ENCODE peak calls at places on chromosomes 4 and X, in five cellular contexts. One of them, this sample, is unnamed.

GRCh38 chr4:173522160-173522873 is 7.7 kb downstream of the HAND2 start:
- DNase-seq in breast epithelium: peak
- DNase-seq in AG04450: peak
- DNase-seq in PC-3: no peak
- DNase-seq in GM23338: peak
- DNase-seq in this sample: no peak

GRCh38 chrX:49157194-49157593 is 5.4 kb upstream of the MAGIX start:
- DNase-seq in GM23338: peak
- DNase-seq in breast epithelium: no peak
- DNase-seq in PC-3: no peak
- DNase-seq in AG04450: no peak
- DNase-seq in this sample: no peak

GRCh38 chrX:40908857-40909475 is 173.6 kb upstream of the MED14 start:
- DNase-seq in PC-3: peak
- DNase-seq in AG04450: peak
- DNase-seq in GM23338: no peak
- DNase-seq in breast epithelium: no peak
- DNase-seq in this sample: no peak

GRCh38 chr4:94995684-94996394 is 238.1 kb downstream of the BMPR1B start:
- DNase-seq in PC-3: no peak
- DNase-seq in AG04450: no peak
- DNase-seq in GM23338: peak
- DNase-seq in breast epithelium: no peak
- DNase-seq in this sample: no peak

GRCh38 chr4:86959588-86960500 is 25.0 kb downstream of the AFF1 start:
- DNase-seq in PC-3: no peak
- DNase-seq in AG04450: no peak
- DNase-seq in breast epithelium: no peak
- DNase-seq in GM23338: peak
- DNase-seq in this sample: no peak

GRCh38 chr4:8303485-8304281 is 34.1 kb downstream of the HTRA3 start:
- DNase-seq in breast epithelium: no peak
- DNase-seq in AG04450: peak
- DNase-seq in PC-3: peak
- DNase-seq in GM23338: no peak
- DNase-seq in this sample: no peak

GRCh38 chr4:42445038-42445437 is 47.8 kb downstream of the SHISA3 start:
- DNase-seq in breast epithelium: no peak
- DNase-seq in PC-3: no peak
- DNase-seq in AG04450: no peak
- DNase-seq in GM23338: no peak
- DNase-seq in this sample: no peak

GRCh38 chrX:7024850-7025249 is 122.7 kb upstream of the STS start:
- DNase-seq in GM23338: no peak
- DNase-seq in PC-3: no peak
- DNase-seq in AG04450: no peak
- DNase-seq in breast epithelium: no peak
- DNase-seq in this sample: no peak

GRCh38 chr4:47744253-47744652 is 93.6 kb downstream of the CORIN start:
- DNase-seq in GM23338: no peak
- DNase-seq in breast epithelium: no peak
- DNase-seq in AG04450: no peak
- DNase-seq in PC-3: peak
- DNase-seq in this sample: no peak

GRCh38 chr4:32215277-32215676 is 1495.1 kb downstream of the PCDH7 start:
- DNase-seq in GM23338: no peak
- DNase-seq in PC-3: no peak
- DNase-seq in breast epithelium: no peak
- DNase-seq in AG04450: no peak
- DNase-seq in this sample: no peak

GRCh38 chr4:41561241-41561640 is 23.3 kb downstream of the LIMCH1 start:
- DNase-seq in breast epithelium: no peak
- DNase-seq in PC-3: no peak
- DNase-seq in GM23338: no peak
- DNase-seq in AG04450: no peak
- DNase-seq in this sample: no peak

GRCh38 chr4:36349904-36350554 is 68.6 kb downstream of the DTHD1 start:
- DNase-seq in PC-3: peak
- DNase-seq in breast epithelium: no peak
- DNase-seq in GM23338: no peak
- DNase-seq in AG04450: no peak
- DNase-seq in this sample: no peak

GRCh38 chr4:180990931-180991330 is 1252.3 kb upstream of the TENM3 start:
- DNase-seq in GM23338: no peak
- DNase-seq in AG04450: no peak
- DNase-seq in PC-3: no peak
- DNase-seq in breast epithelium: no peak
- DNase-seq in this sample: no peak

GRCh38 chr4:160956875-160957274 is 1206.9 kb downstream of the FSTL5 start:
- DNase-seq in AG04450: no peak
- DNase-seq in PC-3: no peak
- DNase-seq in GM23338: no peak
- DNase-seq in breast epithelium: no peak
- DNase-seq in this sample: no peak

GRCh38 chrX:133685806-133686205 is 270.5 kb upstream of the GPC4 start:
- DNase-seq in AG04450: no peak
- DNase-seq in breast epithelium: no peak
- DNase-seq in PC-3: no peak
- DNase-seq in GM23338: peak
- DNase-seq in this sample: no peak

GRCh38 chr4:187192266-187192665 is 468.6 kb upstream of the FAT1 start:
- DNase-seq in AG04450: no peak
- DNase-seq in PC-3: no peak
- DNase-seq in breast epithelium: no peak
- DNase-seq in GM23338: no peak
- DNase-seq in this sample: no peak

GRCh38 chr4:173735055-173735454 is 205.0 kb upstream of the HAND2 start:
- DNase-seq in breast epithelium: no peak
- DNase-seq in PC-3: no peak
- DNase-seq in GM23338: no peak
- DNase-seq in AG04450: no peak
- DNase-seq in this sample: no peak

GRCh38 chr4:3489451-3489962 is 26.4 kb downstream of the DOK7 start:
- DNase-seq in PC-3: no peak
- DNase-seq in GM23338: peak
- DNase-seq in breast epithelium: no peak
- DNase-seq in AG04450: no peak
- DNase-seq in this sample: no peak

GRCh38 chr4:78592104-78592783 is 40.7 kb downstream of the ANXA3 start:
- DNase-seq in PC-3: peak
- DNase-seq in AG04450: no peak
- DNase-seq in breast epithelium: no peak
- DNase-seq in GM23338: peak
- DNase-seq in this sample: no peak

GRCh38 chr4:3031357-3032064 is 42.8 kb downstream of the HTT-AS start:
- DNase-seq in breast epithelium: no peak
- DNase-seq in GM23338: no peak
- DNase-seq in AG04450: no peak
- DNase-seq in PC-3: peak
- DNase-seq in this sample: no peak

GRCh38 chrX:119072771-119073170 is at the start of gene CT47C1:
- DNase-seq in GM23338: no peak
- DNase-seq in PC-3: no peak
- DNase-seq in breast epithelium: no peak
- DNase-seq in AG04450: no peak
- DNase-seq in this sample: no peak

GRCh38 chrX:39941332-39941920 is 156.3 kb downstream of the BCOR start:
- DNase-seq in PC-3: no peak
- DNase-seq in GM23338: no peak
- DNase-seq in breast epithelium: no peak
- DNase-seq in AG04450: no peak
- DNase-seq in this sample: no peak

GRCh38 chr4:76801621-76802545 is 96.1 kb downstream of the SOWAHB start:
- DNase-seq in breast epithelium: no peak
- DNase-seq in AG04450: no peak
- DNase-seq in PC-3: no peak
- DNase-seq in GM23338: peak
- DNase-seq in this sample: no peak

DNA sequence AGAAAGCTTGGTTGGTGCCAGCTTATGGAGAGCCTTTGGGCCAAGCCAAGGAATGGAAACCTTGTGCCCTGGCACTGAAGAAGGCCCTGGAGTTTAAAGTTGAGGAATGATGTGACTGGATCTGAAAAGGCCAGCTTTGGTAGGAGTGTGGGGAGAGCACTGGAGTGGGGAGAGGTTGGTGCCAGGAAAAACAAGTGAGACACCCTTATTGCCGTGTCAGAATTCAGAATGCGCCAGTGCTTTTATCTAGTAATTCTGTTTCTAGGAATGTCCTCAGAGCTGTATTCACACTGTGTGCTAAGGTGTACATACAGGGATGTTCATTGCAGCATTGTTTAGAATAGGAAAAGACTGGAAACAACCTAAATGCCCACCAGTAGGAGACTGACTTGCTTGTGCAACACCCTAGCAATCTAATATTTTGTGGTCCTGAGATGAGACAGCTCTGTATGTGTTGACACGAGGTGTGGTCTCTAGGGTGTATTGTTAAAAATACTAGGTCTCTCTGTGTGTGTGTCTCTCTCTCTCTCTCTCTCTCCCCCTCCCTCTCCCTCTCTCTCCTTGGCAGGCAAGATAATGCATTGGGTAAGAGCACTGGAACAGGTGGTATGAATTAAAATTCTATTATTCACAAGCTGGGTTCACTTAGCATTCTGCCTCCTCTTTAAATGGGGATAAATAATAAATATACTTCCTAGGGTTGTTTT is 107.8 kb downstream of the GATB start:
- DNase-seq in AG04450: no peak
- DNase-seq in GM23338: no peak
- DNase-seq in breast epithelium: no peak
- DNase-seq in PC-3: no peak
- DNase-seq in this sample: no peak
- TF ChIP-seq CTCF in AG04450: no peak
- TF ChIP-seq CTCF in GM23338: no peak
- TF ChIP-seq CTCF in breast epithelium: no peak
- TF ChIP-seq CTCF in PC-3: no peak
- TF ChIP-seq CTCF in this sample: no peak

GRCh38 chrX:13791559-13791958 is 25.3 kb downstream of the GPM6B start:
- DNase-seq in AG04450: no peak
- DNase-seq in PC-3: no peak
- DNase-seq in breast epithelium: peak
- DNase-seq in GM23338: no peak
- DNase-seq in this sample: no peak

GRCh38 chrX:13793897-13794296 is 23.0 kb downstream of the GPM6B start:
- DNase-seq in PC-3: no peak
- DNase-seq in GM23338: no peak
- DNase-seq in breast epithelium: no peak
- DNase-seq in AG04450: no peak
- DNase-seq in this sample: no peak

GRCh38 chrX:13791145-13791544 is 25.7 kb downstream of the GPM6B start:
- DNase-seq in breast epithelium: no peak
- DNase-seq in AG04450: no peak
- DNase-seq in GM23338: no peak
- DNase-seq in PC-3: no peak
- DNase-seq in this sample: no peak

GRCh38 chrX:13794417-13794816 is 22.5 kb downstream of the GPM6B start:
- DNase-seq in breast epithelium: no peak
- DNase-seq in GM23338: no peak
- DNase-seq in PC-3: no peak
- DNase-seq in AG04450: no peak
- DNase-seq in this sample: no peak

DNA sequence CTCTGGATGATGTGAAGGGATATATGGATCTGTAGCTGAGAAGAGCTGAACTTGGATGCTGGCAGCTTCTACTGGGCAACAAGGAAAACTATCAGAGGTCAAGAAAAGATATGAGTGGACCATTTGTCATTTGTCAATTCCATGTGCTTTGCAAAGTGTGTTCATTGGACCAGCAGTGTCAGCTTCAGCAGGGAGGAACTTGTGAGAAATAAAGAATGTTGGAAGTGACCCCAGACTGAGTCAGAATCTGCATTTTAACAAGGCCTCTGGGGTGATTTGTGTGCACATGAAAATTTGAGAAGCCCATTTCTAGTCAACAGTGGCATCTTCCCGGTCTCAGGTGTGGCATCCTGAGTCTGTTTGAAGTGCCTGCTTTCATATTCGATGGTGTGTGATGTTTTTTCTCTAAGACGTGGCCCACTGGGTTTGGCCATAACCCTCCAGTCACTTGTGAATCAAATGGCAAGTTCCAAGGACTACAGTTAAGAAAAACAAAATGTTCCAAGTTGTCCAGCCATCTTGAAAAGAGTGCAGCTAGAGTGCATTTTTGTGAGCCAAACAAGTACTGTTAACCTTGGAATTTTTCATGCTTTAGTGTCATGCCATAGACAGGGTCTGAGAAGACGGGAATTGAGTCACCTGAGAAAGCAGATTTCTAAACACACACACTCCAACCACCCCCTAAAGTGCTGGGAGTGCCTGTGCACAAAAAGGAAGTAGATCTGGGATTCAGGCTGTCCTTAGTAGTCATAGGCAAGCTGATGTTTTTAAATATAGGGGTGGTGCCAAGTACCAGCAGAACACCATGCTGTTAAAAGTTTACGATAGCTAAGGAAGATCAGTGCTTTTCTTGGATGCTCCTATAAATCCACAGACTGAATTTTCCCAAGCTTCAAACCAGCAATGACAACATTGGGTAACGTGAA is 26.4 kb downstream of the GPM6B start:
- DNase-seq in breast epithelium: peak
- DNase-seq in AG04450: no peak
- DNase-seq in PC-3: peak
- DNase-seq in GM23338: no peak
- DNase-seq in this sample: no peak
- H3K27ac ChIP-seq in breast epithelium: peak
- H3K27ac ChIP-seq in AG04450: no peak
- H3K27ac ChIP-seq in PC-3: no peak
- H3K27ac ChIP-seq in GM23338: no peak
- H3K27ac ChIP-seq in this sample: peak

DNA sequence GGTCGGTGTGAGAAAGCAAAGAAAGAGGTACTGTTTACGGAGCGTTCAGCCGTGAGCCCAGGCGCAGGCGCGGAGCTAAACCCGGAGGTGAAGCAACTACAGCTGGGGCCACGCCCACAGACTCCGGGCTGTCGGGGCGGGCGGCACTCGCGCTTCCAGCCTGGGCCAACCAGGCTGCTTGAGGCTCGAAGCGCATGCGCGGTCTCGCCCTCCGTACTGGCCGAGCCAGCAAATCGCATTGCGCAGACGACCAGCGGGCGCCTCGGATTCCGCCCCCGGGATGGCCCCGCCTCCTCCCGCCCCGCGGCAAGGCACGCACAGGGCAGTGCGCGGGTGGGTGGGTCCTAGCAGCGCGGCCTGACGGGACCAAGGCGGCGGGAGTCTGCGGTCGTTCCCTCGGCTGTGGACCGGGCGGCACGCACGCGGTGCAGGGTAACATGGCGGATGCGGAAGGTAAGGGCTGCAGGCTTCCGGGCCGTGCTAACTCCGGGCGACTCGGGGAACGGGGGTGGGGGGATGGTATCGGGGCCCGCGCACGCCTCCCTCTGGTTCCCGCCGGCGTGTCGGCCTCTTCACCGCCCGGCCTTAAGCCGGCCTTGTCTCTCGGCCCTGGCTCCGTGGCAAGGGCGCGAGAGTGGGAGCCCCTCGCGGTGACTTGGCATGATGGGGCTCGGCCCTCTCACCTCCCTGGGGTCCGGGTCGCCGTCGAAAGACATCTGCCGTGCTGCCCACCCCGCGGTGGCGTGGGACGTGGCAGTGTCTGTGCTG is at the start of gene DKC1:
- DNase-seq in PC-3: peak
- DNase-seq in breast epithelium: peak
- DNase-seq in AG04450: peak
- DNase-seq in GM23338: peak
- DNase-seq in this sample: peak
- TF ChIP-seq CTCF in PC-3: no peak
- TF ChIP-seq CTCF in breast epithelium: no peak
- TF ChIP-seq CTCF in AG04450: peak
- TF ChIP-seq CTCF in GM23338: no peak
- TF ChIP-seq CTCF in this sample: no peak

GRCh38 chr4:1643971-1644735 is 40.0 kb downstream of the FAM53A start:
- DNase-seq in GM23338: no peak
- DNase-seq in AG04450: no peak
- DNase-seq in PC-3: no peak
- DNase-seq in breast epithelium: no peak
- DNase-seq in this sample: no peak
- H3K27ac ChIP-seq in GM23338: no peak
- H3K27ac ChIP-seq in AG04450: no peak
- H3K27ac ChIP-seq in PC-3: no peak
- H3K27ac ChIP-seq in breast epithelium: no peak
- H3K27ac ChIP-seq in this sample: no peak